ENCODE peak calls at places on chromosomes 6 and 20, in seven cellular contexts. I is NCI-H146; W is hypothalamus; H is iris pigment epithelial cell; G is ACHN; Q is activated CD8-positive, alpha-beta memory T cell treated with anti-CD3 and anti-CD28 coated beads for 24 hours; B is ELF-1. N is an unnamed sample.

GRCh38 chr6:1841131-1841530 is 231.4 kb downstream of the FOXC1 start:
- DNase-seq in H (no peak), I (no peak), B (no peak), W (no peak), Q (no peak), G (no peak), N (no peak)

GRCh38 chr6:162211777-162212176 is 515.8 kb downstream of the PRKN start:
- DNase-seq in G (no peak), B (no peak), W (no peak), H (no peak), I (no peak), Q (no peak), N (no peak)

GRCh38 chr6:116387374-116387773 is 16.6 kb downstream of the DSE start:
- DNase-seq in I (no peak), G (peak), H (peak), B (no peak), W (no peak), Q (no peak), N (no peak)

GRCh38 chr6:43129434-43130194 is 41.5 kb upstream of the SRF start:
- DNase-seq in B (peak), I (no peak), H (peak), Q (no peak), G (peak), W (no peak), N (peak)

GRCh38 chr6:154993026-154993425 is 2.1 kb upstream of the TIAM2 start:
- DNase-seq in Q (no peak), B (no peak), W (no peak), H (peak), G (no peak), I (no peak), N (no peak)

GRCh38 chr6:6328451-6328850 is 8.0 kb upstream of the F13A1 start:
- DNase-seq in W (no peak), I (no peak), G (no peak), H (no peak), Q (no peak), B (no peak), N (no peak)

GRCh38 chr20:62864207-62864606 is 2.6 kb upstream of the TCFL5 start:
- DNase-seq in Q (no peak), G (no peak), B (no peak), W (no peak), H (no peak), I (no peak), N (no peak)

GRCh38 chr20:56003111-56003800 is 2.1 kb downstream of the CBLN4 start:
- DNase-seq in B (no peak), G (no peak), I (no peak), Q (no peak), W (no peak), H (no peak), N (no peak)

GRCh38 chr6:30720738-30721197 is 616 bp downstream of the TUBB start:
- DNase-seq in B (peak), W (no peak), H (peak), I (peak), Q (peak), G (peak), N (peak)

GRCh38 chr6:15308445-15309213 is 62.8 kb downstream of the JARID2 start:
- DNase-seq in W (no peak), G (no peak), Q (no peak), B (no peak), I (peak), H (no peak), N (no peak)

GRCh38 chr6:158468666-158469065 is 91.2 kb upstream of the TMEM181 start:
- DNase-seq in G (no peak), Q (no peak), B (no peak), I (peak), W (no peak), H (peak), N (no peak)

GRCh38 chr20:23164176-23164601 is 78.1 kb upstream of the CD93 start:
- DNase-seq in Q (no peak), W (no peak), G (no peak), I (no peak), H (no peak), B (no peak), N (peak)

GRCh38 chr6:47169785-47170685 is 127.9 kb upstream of the ADGRF1 start:
- DNase-seq in Q (no peak), W (no peak), B (peak), H (peak), I (no peak), G (no peak), N (peak)

GRCh38 chr6:87623248-87623647 is 33.3 kb downstream of the ORC3 start:
- DNase-seq in I (no peak), Q (no peak), B (no peak), G (no peak), H (peak), W (no peak), N (peak)

GRCh38 chr6:98833101-98834059 is 994 bp upstream of the POU3F2 start:
- DNase-seq in G (peak), W (no peak), I (peak), H (peak), Q (peak), B (peak), N (peak)

GRCh38 chr20:25695532-25696383 is 895 bp downstream of the ZNF337 start:
- DNase-seq in G (peak), B (peak), W (no peak), H (peak), Q (no peak), I (peak), N (peak)

GRCh38 chr6:41503841-41504525 is 42.2 kb upstream of the FOXP4 start:
- DNase-seq in G (peak), I (peak), W (no peak), B (peak), Q (peak), H (peak), N (peak)

GRCh38 chr6:149060985-149061760 is 256.3 kb upstream of the TAB2 start:
- DNase-seq in I (peak), B (no peak), G (peak), H (peak), Q (no peak), W (no peak), N (peak)

GRCh38 chr20:35953411-35954199 is 697 bp downstream of the SCAND1 start:
- DNase-seq in Q (peak), I (peak), W (no peak), B (peak), G (peak), H (peak), N (peak)

GRCh38 chr20:33130553-33130952 is 37.4 kb upstream of the BPIFA2 start:
- DNase-seq in H (no peak), Q (no peak), G (no peak), B (no peak), I (no peak), W (no peak), N (no peak)

GRCh38 chr6:148445620-148446019 is 103.0 kb downstream of the SASH1 start:
- DNase-seq in I (no peak), H (peak), G (peak), Q (no peak), B (peak), W (no peak), N (no peak)

GRCh38 chr6:145887969-145888368 is 73.4 kb upstream of the FBXO30 start:
- DNase-seq in I (no peak), G (peak), B (no peak), Q (peak), H (peak), W (no peak), N (peak)

GRCh38 chr6:40695750-40696415 is 108.7 kb upstream of the LRFN2 start:
- DNase-seq in B (no peak), G (no peak), Q (no peak), I (peak), W (no peak), H (no peak), N (no peak)

GRCh38 chr6:130037207-130037811 is 18.9 kb downstream of the L3MBTL3 start:
- DNase-seq in B (no peak), Q (no peak), H (no peak), G (peak), W (no peak), I (no peak), N (no peak)